ENCODE peak calls at places on chromosomes 7 and 10, in seven cellular contexts. M, C, N, S, V, R and F are unnamed samples. For H3K27me3 and H3K4me1, the result is how much of the 10 kb centered on the place peaks cover.

GRCh38 chr10:117166420-117167345 is 28.6 kb upstream of the VAX1 start:
- ATAC-seq in R (no peak), S (no peak), N (no peak), C (peak), V (no peak), M (no peak), F (no peak)

GRCh38 chr10:93757766-93758509 is at the start of gene LGI1:
- ATAC-seq in M (no peak), C (no peak), R (peak), N (no peak), S (no peak), V (no peak), F (no peak)

GRCh38 chr7:81447351-81447952 is 322.4 kb downstream of the HGF start:
- ATAC-seq in C (peak), N (peak), V (no peak), R (peak), M (no peak), S (no peak), F (no peak)

GRCh38 chr7:34155225-34155908 is 250.0 kb downstream of the BMPER start:
- ATAC-seq in S (peak), M (peak), R (peak), V (no peak), N (no peak), C (no peak), F (peak)

GRCh38 chr7:42091461-42092229 is 145.4 kb downstream of the GLI3 start:
- ATAC-seq in S (no peak), V (peak), M (peak), N (no peak), C (no peak), R (peak), F (no peak)

GRCh38 chr10:112716924-112717348 is 233.1 kb upstream of the TCF7L2 start:
- ATAC-seq in R (peak), N (peak), V (no peak), S (no peak), C (peak), M (no peak), F (no peak)

GRCh38 chr10:10520391-10521385 is 497.0 kb upstream of the CELF2 start:
- ATAC-seq in R (no peak), N (no peak), V (no peak), S (no peak), C (no peak), M (no peak), F (no peak)

GRCh38 chr10:11849908-11850307 is 26.8 kb downstream of the PROSER2 start:
- ATAC-seq in M (peak), V (peak), C (no peak), N (no peak), R (no peak), S (no peak), F (peak)

GRCh38 chr7:36755484-36755883 is 31.2 kb upstream of the AOAH start:
- ATAC-seq in S (no peak), V (no peak), N (no peak), M (no peak), C (no peak), R (no peak), F (no peak)

GRCh38 chr7:22359156-22359697 is 2.3 kb upstream of the RAPGEF5 start:
- ATAC-seq in C (no peak), M (no peak), S (no peak), V (no peak), N (no peak), R (no peak), F (no peak)

GRCh38 chr7:150388709-150389531 is 9.8 kb downstream of the ZNF775 start:
- ATAC-seq in V (peak), C (peak), N (no peak), R (peak), M (peak), S (peak), F (peak)

GRCh38 chr7:69269756-69270155 is 328.5 kb upstream of the AUTS2 start:
- ATAC-seq in V (no peak), C (no peak), N (no peak), R (no peak), S (no peak), M (no peak), F (no peak)

GRCh38 chr10:15053061-15053460 is 9.3 kb downstream of the OLAH start:
- ATAC-seq in C (no peak), N (no peak), R (no peak), M (no peak), S (no peak), V (no peak), F (no peak)

GRCh38 chr10:58326967-58327381 is 7.8 kb upstream of the UBE2D1 start:
- ATAC-seq in R (peak), M (no peak), S (peak), V (peak), C (peak), N (no peak), F (peak)

GRCh38 chr10:70740441-70741288 is 44.5 kb downstream of the TBATA start:
- ATAC-seq in S (no peak), N (no peak), M (no peak), V (no peak), R (no peak), C (no peak), F (no peak)

GRCh38 chr10:114403545-114404161 is 649 bp downstream of the AFAP1L2 start:
- ATAC-seq in V (peak), C (peak), S (peak), M (peak), R (no peak), N (no peak), F (peak)

GRCh38 chr10:114401195-114401741 is 3.0 kb downstream of the AFAP1L2 start:
- ATAC-seq in N (no peak), R (no peak), V (peak), M (peak), S (peak), C (no peak), F (peak)

GRCh38 chr10:114400091-114400490 is 4.2 kb downstream of the AFAP1L2 start:
- ATAC-seq in R (no peak), V (no peak), C (no peak), N (no peak), M (no peak), S (no peak), F (no peak)

GRCh38 chr10:114402871-114403544 is 1.3 kb downstream of the AFAP1L2 start:
- ATAC-seq in R (no peak), S (no peak), N (no peak), M (no peak), V (no peak), C (no peak), F (no peak)

DNA sequence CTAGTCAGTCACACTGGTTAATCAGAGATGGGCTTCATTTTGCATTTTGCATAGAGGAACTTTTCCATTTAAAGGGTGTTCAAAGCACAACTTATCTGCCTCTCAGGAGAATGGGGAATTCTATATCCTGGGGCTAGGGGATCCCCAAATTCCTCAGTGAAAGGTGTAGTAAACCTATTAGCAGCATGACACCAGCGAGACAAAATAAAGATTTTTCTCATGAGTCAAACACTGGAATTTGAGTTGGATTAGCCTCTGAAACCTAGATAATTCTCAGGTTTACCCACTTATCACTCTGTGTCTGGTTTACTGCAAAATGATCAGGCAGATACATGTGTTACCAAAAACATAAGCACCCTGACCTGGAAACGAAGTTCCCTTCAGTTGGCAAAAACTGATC is 2.1 kb downstream of the AFAP1L2 start:
- ATAC-seq in R (no peak), C (no peak), S (no peak), N (no peak), V (no peak), M (no peak), F (no peak)
- H3K27me3 ChIP-seq in R (half or more), C (under half), S (under half), N (half or more), V (under half), M (under half), F (under half)

GRCh38 chr7:147570390-147570789 is 1020.2 kb upstream of the C7orf33 start:
- ATAC-seq in R (no peak), C (no peak), V (no peak), M (no peak), S (no peak), N (no peak), F (no peak)

GRCh38 chr7:147564771-147565476 is 1025.6 kb upstream of the C7orf33 start:
- ATAC-seq in V (no peak), S (no peak), N (no peak), M (no peak), R (no peak), C (no peak), F (no peak)

GRCh38 chr7:147563669-147564068 is 1026.9 kb upstream of the C7orf33 start:
- ATAC-seq in V (no peak), C (no peak), M (no peak), R (no peak), S (no peak), N (no peak), F (no peak)

GRCh38 chr7:147569514-147569913 is 1021.1 kb upstream of the C7orf33 start:
- ATAC-seq in N (no peak), V (no peak), M (no peak), C (no peak), R (no peak), S (no peak), F (no peak)

DNA sequence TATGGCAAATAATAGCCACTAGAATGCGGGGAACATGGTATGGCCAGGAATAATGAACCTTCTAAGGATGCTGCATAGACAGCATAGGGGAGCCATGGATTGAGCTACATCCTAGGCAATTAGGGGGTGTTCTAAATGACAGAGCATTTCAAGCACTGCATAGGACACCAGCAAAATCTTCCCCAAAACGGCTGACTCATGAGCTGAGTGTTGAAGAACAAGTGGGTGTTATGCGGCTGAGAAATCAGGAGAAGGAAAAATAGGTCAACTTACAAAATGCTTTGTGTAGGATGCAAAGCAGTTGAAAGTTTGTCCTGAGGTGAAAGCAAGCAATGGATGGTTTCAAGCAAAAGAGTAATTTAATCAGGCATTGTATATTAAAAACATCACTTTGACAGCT is 1023.5 kb upstream of the C7orf33 start:
- ATAC-seq in C (no peak), S (no peak), N (no peak), R (no peak), V (no peak), M (no peak), F (no peak)
- TF ChIP-seq CTCF in C (no peak), S (no peak), N (no peak), R (no peak), V (no peak), M (no peak), F (no peak)

DNA sequence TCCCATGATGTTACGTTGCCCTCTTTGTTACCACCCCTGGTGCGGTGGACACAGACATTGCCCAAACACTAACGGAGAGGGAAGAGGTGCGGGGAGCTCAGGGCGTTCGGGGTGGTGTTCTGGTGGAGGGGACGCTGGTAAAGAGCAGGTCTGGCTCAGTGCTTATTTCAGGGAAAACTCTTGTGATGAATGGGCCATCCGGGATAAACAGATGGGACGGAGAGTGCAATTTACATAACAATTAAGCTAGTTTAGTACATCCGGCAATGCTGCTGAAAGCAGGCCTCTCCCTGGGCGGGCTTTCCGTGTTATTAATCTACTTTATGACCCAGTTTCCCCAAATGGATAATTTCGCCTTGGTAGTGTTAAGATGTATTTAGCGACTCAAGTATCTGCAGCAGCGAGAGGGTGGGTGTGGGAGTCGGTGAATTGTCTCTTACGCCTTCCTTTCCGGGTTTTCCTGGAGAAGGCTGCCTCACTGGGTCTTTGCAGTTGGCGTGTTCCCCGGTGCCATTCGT is 25.1 kb downstream of the FOXK1 start:
- ATAC-seq in M (no peak), R (peak), C (no peak), N (no peak), S (no peak), V (no peak), F (no peak)
- H3K4me1 ChIP-seq in M (under half), R (under half), C (under half), N (under half), S (half or more), V (half or more), F (under half)

GRCh38 chr7:4631664-4632171 is 50.4 kb upstream of the FOXK1 start:
- ATAC-seq in C (peak), N (peak), S (peak), R (peak), M (peak), V (peak), F (peak)

GRCh38 chr7:4633012-4633411 is 49.1 kb upstream of the FOXK1 start:
- ATAC-seq in N (peak), R (no peak), V (no peak), S (no peak), C (no peak), M (no peak), F (no peak)

GRCh38 chr7:4631021-4631663 is 51.0 kb upstream of the FOXK1 start:
- ATAC-seq in S (no peak), N (peak), R (no peak), M (no peak), V (no peak), C (no peak), F (no peak)

GRCh38 chr7:4626318-4626845 is 55.7 kb upstream of the FOXK1 start:
- ATAC-seq in V (no peak), C (no peak), N (no peak), S (no peak), M (no peak), R (no peak), F (no peak)

GRCh38 chr7:4629287-4629905 is 52.7 kb upstream of the FOXK1 start:
- ATAC-seq in V (no peak), M (no peak), N (no peak), C (no peak), S (no peak), R (no peak), F (no peak)
- H3K27me3 ChIP-seq in V (under half), M (under half), N (under half), C (under half), S (under half), R (under half), F (under half)